ENCODE peak calls at places on chromosomes 2 and 18, in eight cellular contexts. B is right cardiac atrium, F is SK-N-SH, I is GM13977, D is psoas muscle, O is HT-29, X is occipital lobe, Q is ureter. H is an unnamed sample.

GRCh38 chr2:240911641-240912265 is 5.6 kb downstream of the CROCC2 start:
- DNase-seq in F (no peak), O (no peak), I (no peak), B (no peak), X (no peak), D (no peak), Q (no peak), H (no peak)

GRCh38 chr2:236787885-236788284 is 218.3 kb downstream of the ACKR3 start:
- DNase-seq in B (no peak), O (no peak), Q (no peak), X (no peak), I (no peak), F (no peak), D (no peak), H (no peak)

GRCh38 chr2:200286578-200286977 is 19.9 kb upstream of the SPATS2L start:
- DNase-seq in F (no peak), Q (no peak), B (no peak), O (no peak), I (no peak), D (no peak), X (no peak), H (no peak)

GRCh38 chr2:23078799-23079434 is 306.1 kb upstream of the KLHL29 start:
- DNase-seq in I (no peak), X (no peak), O (no peak), B (no peak), Q (no peak), D (no peak), F (no peak), H (no peak)

GRCh38 chr18:56702946-56703345 is 51.8 kb downstream of the WDR7 start:
- DNase-seq in O (peak; percentile 58), I (peak; percentile 40), D (no peak), F (peak; percentile 54), X (no peak), B (no peak), Q (no peak), H (peak; percentile 23)

GRCh38 chr2:55014962-55015939 is 35.0 kb downstream of the RTN4 start:
- DNase-seq in I (peak; percentile 17), B (peak; percentile 28), O (peak; percentile 89), X (no peak), D (no peak), F (peak; percentile 55), Q (no peak), H (peak; percentile 21)

GRCh38 chr2:74188018-74188601 is 9.4 kb upstream of the MOB1A start:
- DNase-seq in F (no peak), O (peak; percentile 31), I (no peak), X (no peak), Q (peak; percentile 55), B (no peak), D (peak; percentile 54), H (no peak)

GRCh38 chr2:79670198-79670597 is 157.3 kb downstream of the CTNNA2 start:
- DNase-seq in I (no peak), O (no peak), F (no peak), Q (no peak), D (no peak), X (no peak), B (no peak), H (no peak)

GRCh38 chr2:119407430-119408220 is 24.0 kb upstream of the TMEM37 start:
- DNase-seq in O (peak; percentile 84), F (peak; percentile 79), Q (no peak), B (no peak), D (no peak), I (peak; percentile 63), X (no peak), H (peak; percentile 75)

GRCh38 chr2:195861821-195862220 is 204.8 kb downstream of the SLC39A10 start:
- DNase-seq in O (no peak), I (no peak), B (no peak), X (no peak), D (no peak), F (no peak), Q (no peak), H (no peak)

GRCh38 chr2:177532567-177532966 is 140.0 kb downstream of the AGPS start:
- DNase-seq in F (no peak), D (no peak), Q (no peak), X (no peak), I (no peak), O (no peak), B (no peak), H (no peak)

GRCh38 chr2:237942512-237942897 is 24.3 kb upstream of the UBE2F start:
- DNase-seq in O (no peak), I (no peak), X (no peak), Q (no peak), B (no peak), D (no peak), F (no peak), H (no peak)

GRCh38 chr2:120638450-120638849 is 97.2 kb upstream of the GLI2 start:
- DNase-seq in B (no peak), Q (no peak), D (no peak), X (no peak), O (no peak), I (no peak), F (no peak), H (no peak)

GRCh38 chr18:22318745-22319407 is 98.8 kb downstream of the CTAGE1 start:
- DNase-seq in I (no peak), O (no peak), B (no peak), D (no peak), X (no peak), Q (no peak), F (no peak), H (no peak)

GRCh38 chr2:27627963-27628766 is 647 bp downstream of the CCDC121 start:
- DNase-seq in I (no peak), Q (peak; percentile 43), X (no peak), D (no peak), B (no peak), O (peak; percentile 51), F (no peak), H (no peak)

GRCh38 chr2:216967889-216968288 is 108.0 kb upstream of the TNP1 start:
- DNase-seq in X (no peak), Q (no peak), O (no peak), I (no peak), F (no peak), D (no peak), B (peak; percentile 52), H (no peak)

GRCh38 chr18:49924293-49924983 is 111.1 kb upstream of the ACAA2 start:
- DNase-seq in D (no peak), F (no peak), X (no peak), Q (no peak), I (no peak), B (no peak), O (no peak), H (no peak)

GRCh38 chr2:36677995-36678605 is 18.4 kb upstream of the VIT start:
- DNase-seq in F (no peak), Q (no peak), B (no peak), O (no peak), X (no peak), I (no peak), D (no peak), H (no peak)

GRCh38 chr2:74835831-74836674 is 2.1 kb downstream of the HK2 start:
- DNase-seq in X (no peak), I (peak; percentile 78), D (no peak), B (no peak), O (peak; percentile 77), F (peak; percentile 75), Q (no peak), H (peak; percentile 73)

GRCh38 chr2:11286749-11287148 is 57.7 kb downstream of the ROCK2 start:
- DNase-seq in Q (no peak), D (no peak), O (no peak), F (peak; percentile 23), B (no peak), X (no peak), I (no peak), H (no peak)

GRCh38 chr2:16318051-16318450 is 347.6 kb downstream of the CYRIA start:
- DNase-seq in F (no peak), X (no peak), O (no peak), D (no peak), I (no peak), B (no peak), Q (no peak), H (no peak)

GRCh38 chr2:3297523-3297922 is 80.1 kb downstream of the EIPR1 start:
- DNase-seq in F (no peak), D (no peak), B (no peak), O (no peak), X (no peak), I (no peak), Q (no peak), H (no peak)

GRCh38 chr18:10404148-10404547 is 50.3 kb upstream of the APCDD1 start:
- DNase-seq in X (no peak), B (peak; percentile 76), O (no peak), F (no peak), I (no peak), D (no peak), Q (no peak), H (no peak)

GRCh38 chr18:55018602-55019001 is 59.3 kb upstream of the CCDC68 start:
- DNase-seq in B (no peak), D (no peak), X (no peak), O (no peak), I (no peak), F (no peak), Q (no peak), H (no peak)

GRCh38 chr18:59921384-59921891 is 21.6 kb downstream of the PMAIP1 start:
- DNase-seq in B (no peak), D (no peak), X (no peak), I (no peak), Q (no peak), F (no peak), O (no peak), H (no peak)

GRCh38 chr2:101496279-101496678 is 21.4 kb upstream of the RFX8 start:
- DNase-seq in F (peak; percentile 62), B (no peak), X (no peak), O (no peak), Q (no peak), I (no peak), D (no peak), H (no peak)

GRCh38 chr2:239797316-239797715 is 227.8 kb downstream of the NDUFA10 start:
- DNase-seq in B (no peak), F (no peak), X (no peak), Q (no peak), D (no peak), O (no peak), I (no peak), H (no peak)

GRCh38 chr2:207239222-207239674 is 73.5 kb upstream of the KLF7 start:
- DNase-seq in Q (peak; percentile 62), F (no peak), O (no peak), I (no peak), X (no peak), D (peak; percentile 70), B (peak; percentile 76), H (no peak)

GRCh38 chr2:217973008-217973787 is 29.6 kb downstream of the TNS1 start:
- DNase-seq in X (no peak), Q (no peak), I (no peak), F (no peak), D (no peak), B (peak; percentile 35), O (no peak), H (no peak)

GRCh38 chr2:106129150-106129549 is 65.0 kb downstream of the UXS1 start:
- DNase-seq in B (no peak), Q (no peak), D (no peak), I (no peak), X (no peak), O (no peak), F (no peak), H (no peak)

GRCh38 chr18:58953627-58954026 is 89.0 kb downstream of the ZNF532 start:
- DNase-seq in X (no peak), B (peak; percentile 59), F (peak; percentile 50), I (no peak), D (no peak), Q (no peak), O (no peak), H (no peak)

GRCh38 chr2:84450288-84451227 is 8.5 kb downstream of the SUCLG1 start:
- DNase-seq in Q (no peak), F (no peak), O (no peak), X (no peak), B (no peak), I (no peak), D (no peak), H (no peak)

GRCh38 chr2:27320958-27321543 is 1.8 kb downstream of the MPV17 start:
- DNase-seq in I (no peak), D (peak; percentile 91), B (peak; percentile 65), X (no peak), O (peak; percentile 96), Q (peak; percentile 62), F (peak; percentile 66), H (no peak)

GRCh38 chr2:109182426-109182825 is 53.4 kb downstream of the SH3RF3 start:
- DNase-seq in Q (no peak), F (no peak), X (no peak), O (no peak), I (no peak), B (no peak), D (no peak), H (no peak)